ENCODE peak calls at places on chromosome 16, in eight cellular contexts. D is body of pancreas; M is fibroblast of pulmonary artery; O is occipital lobe; H is NCI-H460; I is stimulated activated CD4-positive, alpha-beta T cell treated with anti-CD3 and anti-CD28 coated beads, Interleukin-12 subunit alpha, Interleukin-12 subunit beta, amount 100 ng/mL, for 48 hours; S is cerebellar cortex; K is C1 segment of cervical spinal cord. Z is an unnamed sample.

GRCh38 chr16:80703391-80704071 is 100.9 kb downstream of the CDYL2 start:
- DNase-seq in D (no peak), M (no peak), O (no peak), H (no peak), I (no peak), S (no peak), K (no peak), Z (no peak)

GRCh38 chr16:29028457-29029167 is 43.8 kb downstream of the LAT start:
- DNase-seq in D (no peak), M (no peak), O (no peak), H (no peak), I (no peak), S (no peak), K (no peak), Z (no peak)

GRCh38 chr16:15705064-15705565 is 55.1 kb downstream of the NDE1 start:
- DNase-seq in D (no peak), M (no peak), O (no peak), H (no peak), I (no peak), S (no peak), K (no peak), Z (no peak)

GRCh38 chr16:4114257-4115208 is 1.7 kb downstream of the ADCY9 start:
- DNase-seq in D (no peak), M (no peak), O (no peak), H (no peak), I (no peak), S (no peak), K (no peak), Z (no peak)

GRCh38 chr16:89892055-89892630 is 18.8 kb downstream of the TCF25 start:
- DNase-seq in D (no peak), M (no peak), O (no peak), H (no peak), I (no peak), S (no peak), K (no peak), Z (no peak)

GRCh38 chr16:57635266-57636097 is 7.1 kb downstream of the ADGRG1 start:
- DNase-seq in D (peak), M (no peak), O (no peak), H (no peak), I (no peak), S (no peak), K (no peak), Z (no peak)

GRCh38 chr16:83958137-83958810 is 5.2 kb downstream of the OSGIN1 start:
- DNase-seq in D (no peak), M (no peak), O (no peak), H (no peak), I (no peak), S (no peak), K (no peak), Z (no peak)

GRCh38 chr16:48282636-48283263 is 35.4 kb upstream of the ABCC11 start:
- DNase-seq in D (no peak), M (peak), O (no peak), H (no peak), I (no peak), S (peak), K (no peak), Z (no peak)

GRCh38 chr16:4696172-4696904 is 3.0 kb downstream of the NUDT16L1 start:
- DNase-seq in D (no peak), M (peak), O (no peak), H (no peak), I (no peak), S (no peak), K (no peak), Z (peak)

GRCh38 chr16:3740934-3741333 is 23.6 kb upstream of the TRAP1 start:
- DNase-seq in D (peak), M (no peak), O (no peak), H (no peak), I (no peak), S (no peak), K (no peak), Z (peak)

GRCh38 chr16:66728117-66728787 is 23.2 kb downstream of the DYNC1LI2 start:
- DNase-seq in D (peak), M (peak), O (no peak), H (peak), I (no peak), S (peak), K (peak), Z (peak)

GRCh38 chr16:82682757-82683156 is 56.0 kb downstream of the CDH13 start:
- DNase-seq in D (no peak), M (no peak), O (no peak), H (no peak), I (no peak), S (no peak), K (no peak), Z (no peak)